ENCODE peak calls at places on chromosomes 13 and 19, in five cellular contexts. G, P, U, M and K are unnamed samples.

GRCh38 chr13:26255717-26256277 is 1.9 kb downstream of the CDK8 start:
- DNase-seq in G (peak), U (no peak), M (no peak), P (peak), K (no peak)

GRCh38 chr19:29277107-29277506 is 64.2 kb upstream of the UQCRFS1 start:
- DNase-seq in U (no peak), P (peak), M (no peak), G (no peak), K (peak)

GRCh38 chr13:27281420-27281819 is 10.8 kb downstream of the RASL11A start:
- DNase-seq in P (no peak), M (no peak), G (no peak), U (no peak), K (peak)

GRCh38 chr13:30810261-30810701 is 74.9 kb downstream of the ALOX5AP start:
- DNase-seq in G (no peak), U (no peak), P (no peak), M (no peak), K (no peak)

GRCh38 chr19:4361152-4362037 is 18.0 kb downstream of the MPND start:
- DNase-seq in G (peak), U (no peak), P (no peak), M (no peak), K (no peak)

GRCh38 chr13:110809871-110810486 is 96.5 kb downstream of the ING1 start:
- DNase-seq in U (no peak), P (no peak), G (no peak), M (no peak), K (no peak)

GRCh38 chr19:13476071-13476470 is 30.2 kb downstream of the CACNA1A start:
- DNase-seq in G (no peak), P (no peak), M (no peak), U (no peak), K (no peak)

GRCh38 chr13:104773775-104774174 is 1707.6 kb upstream of the SLC10A2 start:
- DNase-seq in U (peak), G (peak), P (peak), M (peak), K (peak)

GRCh38 chr13:33158271-33158670 is 127.3 kb downstream of the STARD13 start:
- DNase-seq in G (no peak), M (no peak), P (no peak), U (no peak), K (no peak)

GRCh38 chr13:93200626-93201025 is 26.0 kb upstream of the GPC6 start:
- DNase-seq in U (no peak), M (no peak), G (no peak), P (no peak), K (no peak)

GRCh38 chr19:1259873-1260748 is 9.0 kb upstream of the CIRBP start:
- DNase-seq in U (no peak), G (no peak), P (no peak), M (no peak), K (peak)

GRCh38 chr13:51249254-51249653 is 27.1 kb downstream of the FAM124A start:
- DNase-seq in P (no peak), M (no peak), G (peak), U (no peak), K (no peak)

GRCh38 chr19:6997679-6998445 is 23.4 kb downstream of the MBD3L2B start:
- DNase-seq in M (no peak), G (no peak), P (peak), U (no peak), K (no peak)

GRCh38 chr19:1275976-1276619 is 768 bp downstream of the FAM174C start:
- DNase-seq in M (no peak), P (no peak), U (no peak), G (no peak), K (no peak)

GRCh38 chr19:34712606-34713261 is 21.3 kb upstream of the ZNF181 start:
- DNase-seq in M (peak), P (peak), U (peak), G (peak), K (peak)

GRCh38 chr19:33476151-33476707 is 45.4 kb downstream of the PEPD start:
- DNase-seq in P (no peak), U (no peak), M (no peak), G (no peak), K (no peak)

GRCh38 chr19:39937792-39938191 is 3.4 kb upstream of the FCGBP start:
- DNase-seq in P (no peak), G (no peak), M (no peak), U (no peak), K (no peak)

GRCh38 chr13:87820221-87820620 is 149.1 kb downstream of the SLITRK5 start:
- DNase-seq in U (no peak), G (peak), P (no peak), M (no peak), K (no peak)

GRCh38 chr19:1862424-1863307 is 713 bp downstream of the KLF16 start:
- DNase-seq in U (no peak), P (no peak), G (no peak), M (no peak), K (peak)

GRCh38 chr13:109668433-109669233 is 117.8 kb downstream of the IRS2 start:
- DNase-seq in P (no peak), G (no peak), M (no peak), U (no peak), K (no peak)

GRCh38 chr13:100573121-100573520 is 15.5 kb downstream of the GGACT start:
- DNase-seq in P (peak), G (peak), M (peak), U (peak), K (peak)

GRCh38 chr19:5916201-5916708 is 2.2 kb downstream of the CAPS start:
- DNase-seq in G (no peak), P (no peak), M (no peak), U (no peak), K (no peak)

GRCh38 chr13:90281709-90282108 is 1065.8 kb upstream of the MIR17HG start:
- DNase-seq in M (no peak), P (no peak), G (no peak), U (no peak), K (no peak)

GRCh38 chr13:46321494-46322225 is 65.4 kb downstream of the RUBCNL start:
- DNase-seq in G (peak), M (peak), P (peak), U (peak), K (peak)

GRCh38 chr19:35563207-35563829 is at the start of gene ATP4A:
- DNase-seq in M (no peak), U (no peak), P (no peak), G (no peak), K (no peak)

GRCh38 chr19:2050349-2050990 is 574 bp downstream of the MKNK2 start:
- DNase-seq in P (no peak), M (no peak), U (no peak), G (no peak), K (no peak)

GRCh38 chr13:95155093-95155492 is 146.2 kb downstream of the ABCC4 start:
- DNase-seq in U (no peak), G (no peak), M (no peak), P (no peak), K (no peak)

GRCh38 chr13:80858131-80858530 is 517.2 kb upstream of the SPRY2 start:
- DNase-seq in G (no peak), U (no peak), P (no peak), M (no peak), K (no peak)

GRCh38 chr19:35090795-35091214 is 24.8 kb upstream of the FXYD3 start:
- DNase-seq in G (no peak), P (no peak), M (no peak), U (no peak), K (no peak)

GRCh38 chr19:29478578-29479565 is 46.9 kb upstream of the VSTM2B start:
- DNase-seq in G (no peak), P (no peak), U (peak), M (peak), K (no peak)

GRCh38 chr13:89457977-89458376 is 1786.8 kb downstream of the SLITRK5 start:
- DNase-seq in G (peak), P (no peak), M (no peak), U (no peak), K (no peak)

GRCh38 chr19:28737021-28737525 is 475.9 kb downstream of the UQCRFS1 start:
- DNase-seq in U (no peak), P (no peak), M (no peak), G (peak), K (peak)

GRCh38 chr19:1503089-1503924 is 9.5 kb downstream of the ADAMTSL5 start:
- DNase-seq in M (no peak), P (peak), G (peak), U (peak), K (peak)

GRCh38 chr19:13849991-13850909 is 26.7 kb upstream of the NANOS3 start:
- DNase-seq in G (peak), P (peak), M (no peak), U (no peak), K (peak)

GRCh38 chr19:19146865-19147264 is 8.6 kb upstream of the TMEM161A start:
- DNase-seq in P (no peak), M (no peak), G (no peak), U (no peak), K (no peak)

GRCh38 chr19:19147344-19147743 is 9.1 kb upstream of the TMEM161A start:
- DNase-seq in M (no peak), G (no peak), P (no peak), U (no peak), K (no peak)

GRCh38 chr19:19146000-19146608 is 7.8 kb upstream of the TMEM161A start:
- DNase-seq in P (peak), G (peak), M (peak), U (peak), K (peak)

GRCh38 chr19:19142347-19142746 is 4.1 kb upstream of the TMEM161A start:
- DNase-seq in P (no peak), G (no peak), U (no peak), M (no peak), K (no peak)

GRCh38 chr19:19145281-19145999 is 7.2 kb upstream of the TMEM161A start:
- DNase-seq in U (no peak), G (no peak), P (no peak), M (no peak), K (no peak)
- H3K27ac ChIP-seq in U (no peak), G (no peak), P (no peak), M (no peak), K (no peak)

DNA sequence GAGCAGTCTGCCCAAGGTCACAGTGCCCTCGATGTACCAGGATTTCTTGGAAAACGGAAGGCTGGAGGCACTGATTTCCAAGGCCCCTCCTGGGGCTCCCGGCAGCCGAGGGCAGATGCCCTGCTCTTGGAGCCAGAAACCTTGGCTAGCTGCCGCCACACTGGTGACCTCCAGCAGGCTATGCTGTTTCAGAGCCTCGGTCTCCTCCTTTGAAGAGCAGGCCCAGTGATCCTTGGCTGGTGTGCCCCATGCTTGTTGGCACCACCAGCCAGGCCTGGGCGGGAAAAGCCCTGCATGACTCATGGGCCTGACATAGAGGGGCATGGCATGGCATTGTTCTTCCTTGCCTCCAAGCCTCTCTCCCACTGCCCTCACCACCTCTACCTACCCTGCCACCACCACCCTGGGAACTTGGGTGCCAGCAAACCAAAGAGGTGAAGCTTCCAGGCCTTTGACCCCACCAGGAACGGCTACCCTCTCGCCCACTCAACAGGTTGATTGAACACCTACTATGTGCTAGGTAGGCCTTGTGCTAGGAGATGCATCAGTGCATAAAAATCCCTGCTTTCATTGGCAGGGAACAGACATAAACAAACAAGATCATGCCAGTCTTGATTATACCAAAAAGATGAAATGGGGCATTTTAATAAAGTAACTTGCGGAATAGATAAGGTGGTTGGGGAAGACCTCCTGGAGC is 1.6 kb upstream of the CLEC11A start:
- DNase-seq in U (no peak), M (no peak), G (no peak), P (no peak), K (no peak)
- H3K27ac ChIP-seq in U (no peak), M (no peak), G (peak), P (no peak), K (no peak)

DNA sequence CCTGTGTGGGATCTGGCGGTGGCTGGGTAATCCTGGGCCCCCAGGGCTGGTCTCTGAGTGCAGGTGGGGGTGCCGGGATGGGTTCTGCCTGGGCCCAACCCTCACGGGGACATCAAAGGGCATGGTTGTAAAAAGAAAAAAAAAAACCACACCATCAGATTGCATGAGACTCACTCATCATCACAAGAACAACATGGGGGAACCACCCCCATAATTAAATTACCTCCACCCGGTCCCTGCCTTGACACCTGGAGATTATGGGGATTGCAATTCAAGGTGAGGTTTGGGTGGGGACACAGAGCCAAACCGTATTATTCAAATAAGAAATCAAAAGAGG is 14.3 kb downstream of the C1QTNF9 start:
- DNase-seq in P (no peak), G (no peak), U (no peak), M (no peak), K (peak)
- H3K27ac ChIP-seq in P (no peak), G (no peak), U (no peak), M (no peak), K (no peak)

DNA sequence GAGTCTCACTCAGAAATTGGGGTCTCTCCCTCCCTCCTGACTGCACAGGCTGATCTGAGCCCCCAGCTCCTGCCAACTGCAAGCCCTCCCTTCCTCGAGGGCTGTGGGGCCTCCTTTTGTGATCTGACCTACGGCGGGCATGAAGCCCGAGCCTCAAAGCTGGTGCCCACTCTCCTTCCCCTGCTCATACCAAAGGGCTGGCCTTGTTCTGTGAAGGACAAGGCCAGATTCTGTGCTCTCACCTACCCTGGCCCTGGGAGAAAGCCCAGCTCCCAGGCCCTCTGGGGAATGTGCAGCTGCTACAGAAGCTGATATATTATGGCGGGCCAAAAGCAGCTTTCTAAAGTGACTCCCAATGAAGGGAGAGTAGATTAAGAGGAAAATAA is 9.0 kb upstream of the ECH1 start:
- DNase-seq in P (no peak), G (no peak), M (no peak), U (peak), K (no peak)
- H3K27ac ChIP-seq in P (no peak), G (no peak), M (no peak), U (no peak), K (no peak)

GRCh38 chr13:112160558-112160957 is 93.6 kb downstream of the SOX1 start:
- DNase-seq in G (no peak), U (no peak), P (no peak), M (no peak), K (no peak)

GRCh38 chr13:112161441-112162301 is 94.7 kb downstream of the SOX1 start:
- DNase-seq in M (peak), P (no peak), G (no peak), U (no peak), K (no peak)

GRCh38 chr13:112168771-112169170 is 101.8 kb downstream of the SOX1 start:
- DNase-seq in P (no peak), G (no peak), U (no peak), M (no peak), K (no peak)

GRCh38 chr13:112169941-112170822 is 103.2 kb downstream of the SOX1 start:
- DNase-seq in G (no peak), U (no peak), M (no peak), P (no peak), K (no peak)

GRCh38 chr13:112165712-112166111 is 98.8 kb downstream of the SOX1 start:
- DNase-seq in M (no peak), P (no peak), G (no peak), U (no peak), K (no peak)
- H3K27ac ChIP-seq in M (no peak), P (no peak), G (no peak), U (no peak), K (no peak)